ENCODE peak calls at places on chromosome 4, in seven cellular contexts. L is prostate gland, W is left ventricle myocardium inferior, U is endothelial cell of umbilical vein, I is esophagus squamous epithelium, J is mammary epithelial cell, N is breast epithelium. O is an unnamed sample. For H3K4me1, the result is how much of the 10 kb centered on the place peaks cover.

GRCh38 chr4:79865253-79865652 is 207.8 kb downstream of the ANTXR2 start:
- DNase-seq in J (peak), W (no peak), I (no peak), L (no peak), N (no peak), U (no peak), O (no peak)

GRCh38 chr4:138097912-138098600 is 144.1 kb downstream of the SLC7A11 start:
- DNase-seq in N (no peak), W (no peak), I (no peak), J (no peak), U (no peak), L (no peak), O (no peak)

GRCh38 chr4:77859256-77859655 is 3.4 kb upstream of the MRPL1 start:
- DNase-seq in U (peak), N (no peak), L (no peak), I (no peak), W (no peak), J (no peak), O (no peak)

GRCh38 chr4:111639876-111640275 is 505.4 kb upstream of the FAM241A start:
- DNase-seq in L (no peak), U (peak), W (no peak), J (peak), I (no peak), N (no peak), O (no peak)

GRCh38 chr4:8904666-8905065 is 33.0 kb upstream of the HMX1 start:
- DNase-seq in J (no peak), L (no peak), I (no peak), U (no peak), W (no peak), N (no peak), O (no peak)

GRCh38 chr4:124212835-124213640 is 499.5 kb downstream of the ANKRD50 start:
- DNase-seq in W (no peak), I (no peak), U (peak), N (no peak), L (no peak), J (no peak), O (no peak)

GRCh38 chr4:107818301-107818910 is 6.3 kb upstream of the SGMS2 start:
- DNase-seq in N (no peak), L (no peak), U (no peak), I (no peak), W (no peak), J (peak), O (peak)

GRCh38 chr4:15765910-15766703 is 12.0 kb upstream of the CD38 start:
- DNase-seq in J (no peak), W (no peak), U (no peak), L (peak), N (no peak), I (no peak), O (no peak)

GRCh38 chr4:119728185-119728584 is 99.6 kb upstream of the PDE5A start:
- DNase-seq in W (no peak), L (no peak), J (no peak), U (no peak), N (no peak), I (no peak), O (no peak)

GRCh38 chr4:52833941-52834525 is 28.1 kb upstream of the RASL11B start:
- DNase-seq in L (no peak), U (no peak), N (no peak), W (no peak), I (no peak), J (peak), O (no peak)

GRCh38 chr4:47289805-47290204 is 173.7 kb downstream of the COMMD8 start:
- DNase-seq in I (no peak), U (no peak), W (no peak), L (no peak), N (no peak), J (no peak), O (no peak)

GRCh38 chr4:5812506-5813229 is 80.2 kb downstream of the CRMP1 start:
- DNase-seq in N (no peak), U (peak), W (no peak), J (peak), I (no peak), L (peak), O (peak)

GRCh38 chr4:33262809-33263208 is 2542.6 kb downstream of the PCDH7 start:
- DNase-seq in J (no peak), U (no peak), I (no peak), N (no peak), W (no peak), L (no peak), O (no peak)

GRCh38 chr4:138056541-138056940 is 185.6 kb downstream of the SLC7A11 start:
- DNase-seq in L (no peak), J (no peak), I (no peak), W (no peak), N (no peak), U (peak), O (no peak)

GRCh38 chr4:142402925-142403324 is 443.2 kb downstream of the INPP4B start:
- DNase-seq in N (no peak), J (peak), W (no peak), I (no peak), L (peak), U (peak), O (no peak)

GRCh38 chr4:116829187-116829586 is 256.2 kb downstream of the TRAM1L1 start:
- DNase-seq in W (no peak), U (no peak), L (no peak), N (no peak), I (no peak), J (no peak), O (no peak)

GRCh38 chr4:87026795-87027495 is 92.1 kb downstream of the AFF1 start:
- DNase-seq in I (no peak), J (no peak), U (no peak), L (no peak), N (no peak), W (no peak), O (peak)

GRCh38 chr4:46329118-46329976 is 60.6 kb downstream of the GABRA2 start:
- DNase-seq in N (no peak), I (no peak), W (no peak), J (peak), L (no peak), U (no peak), O (peak)

GRCh38 chr4:42480774-42481173 is 83.5 kb downstream of the SHISA3 start:
- DNase-seq in L (no peak), W (no peak), I (no peak), J (no peak), U (no peak), N (no peak), O (no peak)

GRCh38 chr4:101701551-101701950 is 89.0 kb upstream of the BANK1 start:
- DNase-seq in L (no peak), U (no peak), I (no peak), N (no peak), W (no peak), J (no peak), O (no peak)

GRCh38 chr4:9785926-9786325 is 4.5 kb downstream of the DRD5 start:
- DNase-seq in I (no peak), L (no peak), W (no peak), N (no peak), J (no peak), U (no peak), O (no peak)

GRCh38 chr4:144374065-144374464 is 233.5 kb upstream of the GYPA start:
- DNase-seq in U (no peak), N (no peak), L (no peak), I (no peak), J (no peak), W (no peak), O (no peak)

GRCh38 chr4:7364979-7365378 is 69.8 kb downstream of the PSAPL1 start:
- DNase-seq in W (peak), I (no peak), N (no peak), L (no peak), U (no peak), J (no peak), O (peak)

GRCh38 chr4:55172694-55173287 is 47.4 kb upstream of the KDR start:
- DNase-seq in W (peak), U (peak), J (no peak), I (no peak), L (no peak), N (no peak), O (no peak)

GRCh38 chr4:8912506-8912905 is 40.9 kb upstream of the HMX1 start:
- DNase-seq in I (no peak), N (peak), U (no peak), W (no peak), J (no peak), L (no peak), O (no peak)

GRCh38 chr4:69936566-69936965 is 5.7 kb downstream of the CSN1S1 start:
- DNase-seq in W (no peak), I (no peak), N (no peak), U (no peak), J (no peak), L (no peak), O (no peak)

GRCh38 chr4:86033171-86033570 is 326.7 kb downstream of the MAPK10 start:
- DNase-seq in N (peak), L (peak), W (peak), U (peak), I (no peak), J (no peak), O (peak)

GRCh38 chr4:112318239-112319142 is 21.3 kb downstream of the ALPK1 start:
- DNase-seq in N (no peak), J (no peak), W (no peak), I (no peak), L (no peak), U (no peak), O (no peak)

GRCh38 chr4:24731448-24731847 is 63.9 kb upstream of the SOD3 start:
- DNase-seq in W (no peak), N (no peak), I (no peak), J (no peak), L (no peak), U (no peak), O (no peak)

GRCh38 chr4:20017439-20017838 is 234.3 kb upstream of the SLIT2 start:
- DNase-seq in N (no peak), L (no peak), W (no peak), J (no peak), U (peak), I (no peak), O (no peak)

GRCh38 chr4:17670423-17670822 is 56.0 kb downstream of the MED28 start:
- DNase-seq in U (no peak), I (no peak), L (no peak), W (no peak), J (no peak), N (no peak), O (no peak)

GRCh38 chr4:16231570-16232252 is 5.4 kb upstream of the TAPT1 start:
- DNase-seq in U (peak), W (no peak), L (no peak), N (no peak), J (no peak), I (no peak), O (no peak)

GRCh38 chr4:101835121-101835904 is 44.8 kb downstream of the BANK1 start:
- DNase-seq in L (peak), I (no peak), J (peak), W (no peak), N (no peak), U (peak), O (peak)

DNA sequence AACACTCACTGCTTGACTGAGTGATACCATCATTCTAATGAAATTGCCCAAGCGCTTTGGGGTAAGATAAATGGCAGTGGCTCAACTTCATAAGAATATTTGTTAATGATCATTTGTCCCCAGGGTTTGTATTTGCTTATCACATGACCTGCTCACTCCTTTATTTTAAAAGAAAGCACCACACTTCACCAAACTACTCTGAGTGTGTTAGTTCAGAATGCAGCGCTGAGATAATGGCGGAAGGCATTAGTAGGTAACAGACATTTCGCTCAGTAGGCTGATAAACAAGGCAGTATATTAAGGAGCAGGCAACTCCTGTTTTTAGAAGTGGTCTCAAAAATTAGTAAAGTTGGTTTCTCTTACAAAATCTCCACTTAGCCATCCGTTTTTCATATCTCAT is 1.6 kb downstream of the SNX25 start:
- DNase-seq in W (no peak), I (no peak), N (no peak), U (peak), L (no peak), J (no peak), O (no peak)
- H3K4me1 ChIP-seq in W (under half), I (under half), N (under half), U (under half), L (under half), J (under half), O (under half)

GRCh38 chr4:40916218-40916555 is 166.4 kb downstream of the NSUN7 start:
- DNase-seq in U (no peak), J (no peak), N (no peak), W (no peak), I (no peak), L (no peak), O (no peak)

GRCh38 chr4:40915318-40916217 is 165.8 kb downstream of the NSUN7 start:
- DNase-seq in W (no peak), J (no peak), U (no peak), I (no peak), N (no peak), L (no peak), O (no peak)

GRCh38 chr4:40910706-40911105 is 161.0 kb downstream of the NSUN7 start:
- DNase-seq in L (no peak), N (no peak), U (peak), W (no peak), I (no peak), J (no peak), O (no peak)

GRCh38 chr4:40909363-40909876 is 159.7 kb downstream of the NSUN7 start:
- DNase-seq in I (no peak), J (peak), N (no peak), U (peak), L (no peak), W (no peak), O (no peak)

DNA sequence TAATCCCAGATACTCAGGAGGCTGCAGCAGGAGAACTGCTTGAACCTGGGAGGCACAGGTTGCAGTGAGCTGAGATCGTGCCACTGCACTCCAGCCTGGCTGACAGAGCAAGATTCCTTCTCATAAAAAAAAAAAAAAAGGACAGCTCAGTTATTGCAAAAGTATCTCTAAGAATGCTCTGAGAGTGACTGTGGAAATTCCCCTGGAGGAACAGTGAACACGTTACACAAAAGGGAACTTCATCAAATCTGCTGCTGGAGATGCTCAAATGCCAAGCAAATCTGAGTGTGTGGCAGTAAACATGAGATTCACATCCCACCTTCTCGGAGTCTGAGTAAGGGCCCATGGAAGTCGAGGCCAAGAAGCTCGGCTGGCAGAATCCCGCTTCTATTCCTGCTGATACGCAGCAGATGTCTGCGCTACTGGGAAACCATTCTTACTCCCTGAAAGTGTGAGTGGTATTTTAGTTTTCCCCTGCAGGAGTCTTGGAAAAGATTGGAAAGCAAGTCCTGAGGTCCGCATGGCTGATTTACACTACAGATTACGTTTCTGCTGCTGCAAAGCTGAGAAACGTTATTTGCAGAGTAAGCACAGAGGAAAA is 162.8 kb downstream of the NSUN7 start:
- DNase-seq in N (no peak), I (no peak), W (no peak), L (no peak), J (no peak), U (no peak), O (no peak)
- H3K4me1 ChIP-seq in N (under half), I (under half), W (under half), L (under half), J (under half), U (under half), O (under half)

GRCh38 chr4:81623434-81623833 is 151.7 kb upstream of the RASGEF1B start:
- DNase-seq in N (no peak), U (no peak), L (no peak), W (no peak), J (no peak), I (no peak), O (no peak)

GRCh38 chr4:81622474-81623198 is 150.9 kb upstream of the RASGEF1B start:
- DNase-seq in J (no peak), W (no peak), U (no peak), N (no peak), L (no peak), I (no peak), O (no peak)

GRCh38 chr4:81622028-81622427 is 150.3 kb upstream of the RASGEF1B start:
- DNase-seq in N (no peak), W (no peak), J (no peak), U (no peak), I (no peak), L (no peak), O (no peak)

GRCh38 chr4:81620442-81620841 is 148.7 kb upstream of the RASGEF1B start:
- DNase-seq in L (no peak), I (no peak), U (no peak), W (no peak), J (peak), N (no peak), O (no peak)

DNA sequence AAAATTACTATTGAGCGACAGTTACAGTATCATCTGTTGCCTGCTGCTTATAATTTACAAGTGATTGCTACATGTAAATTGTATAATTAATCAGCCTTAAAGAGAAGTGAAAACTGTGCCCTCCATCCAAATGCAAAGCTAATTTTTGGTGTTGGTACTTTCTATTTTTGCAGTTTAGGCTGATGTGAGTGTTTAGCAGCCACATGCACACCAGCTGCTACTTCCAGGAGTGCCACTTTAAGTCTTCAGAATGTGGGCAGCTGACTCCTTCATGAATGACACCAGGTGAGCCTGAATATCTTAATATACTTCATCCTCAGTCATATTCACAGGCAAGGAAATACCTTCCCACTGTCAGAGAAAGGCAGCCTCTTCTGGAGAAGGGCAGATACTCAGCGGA is 149.8 kb upstream of the RASGEF1B start:
- DNase-seq in W (no peak), N (no peak), J (no peak), L (no peak), I (no peak), U (no peak), O (no peak)
- H3K4me1 ChIP-seq in W (under half), N (under half), J (under half), L (under half), I (under half), U (under half), O (under half)

GRCh38 chr4:153530996-153531375 is 64.8 kb downstream of the TMEM131L start:
- DNase-seq in L (no peak), N (no peak), U (no peak), J (no peak), I (no peak), W (no peak), O (no peak)

GRCh38 chr4:153528705-153529493 is 62.7 kb downstream of the TMEM131L start:
- DNase-seq in J (no peak), N (no peak), W (no peak), L (no peak), U (no peak), I (no peak), O (no peak)

GRCh38 chr4:153532227-153532626 is 66.1 kb downstream of the TMEM131L start:
- DNase-seq in N (no peak), L (no peak), U (no peak), J (no peak), W (no peak), I (no peak), O (no peak)

GRCh38 chr4:153529646-153530045 is 63.5 kb downstream of the TMEM131L start:
- DNase-seq in U (no peak), W (no peak), L (no peak), J (no peak), I (no peak), N (no peak), O (no peak)

GRCh38 chr4:153530284-153530995 is 64.3 kb downstream of the TMEM131L start:
- DNase-seq in U (peak), N (no peak), W (no peak), J (no peak), L (no peak), I (no peak), O (no peak)
- H3K4me1 ChIP-seq in U (under half), N (under half), W (half or more), J (under half), L (under half), I (under half), O (under half)

GRCh38 chr4:184447664-184448063 is 26.7 kb downstream of the IRF2 start:
- DNase-seq in L (no peak), W (no peak), U (no peak), I (no peak), N (no peak), J (no peak), O (no peak)

GRCh38 chr4:184444953-184445309 is 29.4 kb downstream of the IRF2 start:
- DNase-seq in N (no peak), U (no peak), I (no peak), W (no peak), L (no peak), J (no peak), O (no peak)

GRCh38 chr4:184448828-184449227 is 25.5 kb downstream of the IRF2 start:
- DNase-seq in J (peak), W (peak), U (peak), L (no peak), I (no peak), N (peak), O (peak)

GRCh38 chr4:184444215-184444952 is 30.0 kb downstream of the IRF2 start:
- DNase-seq in L (no peak), I (no peak), U (no peak), N (no peak), J (peak), W (no peak), O (no peak)

DNA sequence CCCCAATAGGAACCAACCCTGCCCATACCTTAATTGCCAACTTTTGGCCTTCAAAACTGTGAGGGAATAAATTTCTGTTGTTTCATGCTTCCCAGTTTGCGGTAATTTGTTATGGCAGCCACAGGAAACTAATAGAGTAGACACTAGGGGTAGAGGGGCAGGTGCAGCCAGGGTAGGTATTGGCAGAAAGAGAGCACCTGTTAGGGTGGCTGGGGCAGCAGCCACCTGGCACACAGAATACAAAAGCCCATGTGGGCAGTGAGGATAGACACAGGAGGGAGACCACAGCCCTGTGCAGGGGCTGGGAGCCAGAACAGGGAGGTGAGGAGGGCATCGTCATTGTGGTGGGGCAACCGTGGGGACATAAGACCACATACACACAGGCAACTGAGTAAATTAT is 28.2 kb downstream of the IRF2 start:
- DNase-seq in W (no peak), N (no peak), U (no peak), J (no peak), L (no peak), I (no peak), O (no peak)
- H3K4me1 ChIP-seq in W (half or more), N (under half), U (under half), J (under half), L (under half), I (under half), O (under half)

GRCh38 chr4:678765-679481 is 4.6 kb downstream of the MYL5 start:
- DNase-seq in L (no peak), N (no peak), W (no peak), J (no peak), U (no peak), I (no peak), O (no peak)
- H3K4me1 ChIP-seq in L (under half), N (under half), W (under half), J (under half), U (under half), I (under half), O (under half)

GRCh38 chr4:1039493-1040343 is 28.3 kb downstream of the FGFRL1 start:
- DNase-seq in J (no peak), I (no peak), L (peak), N (no peak), U (no peak), W (no peak), O (peak)
- H3K4me1 ChIP-seq in J (under half), I (under half), L (under half), N (under half), U (under half), W (under half), O (half or more)